ENCODE peak calls at places on chromosome 7, in five cellular contexts. One of them, this sample, is unnamed.

GRCh38 chr7:81014266-81014665 is 95.4 kb upstream of the SEMA3C start:
- DNase-seq in neuronal stem cell: no peak
- DNase-seq in H9: no peak
- DNase-seq in mesendoderm: no peak
- DNase-seq in IMR-90: peak
- DNase-seq in this sample: no peak

GRCh38 chr7:133303931-133304330 is 51.1 kb downstream of the EXOC4 start:
- DNase-seq in H9: no peak
- DNase-seq in IMR-90: no peak
- DNase-seq in neuronal stem cell: no peak
- DNase-seq in mesendoderm: no peak
- DNase-seq in this sample: no peak

GRCh38 chr7:158165711-158166110 is 421.9 kb downstream of the PTPRN2 start:
- DNase-seq in IMR-90: no peak
- DNase-seq in neuronal stem cell: no peak
- DNase-seq in H9: no peak
- DNase-seq in mesendoderm: no peak
- DNase-seq in this sample: no peak

GRCh38 chr7:577971-578370 is 58.3 kb upstream of the PDGFA start:
- DNase-seq in mesendoderm: peak
- DNase-seq in neuronal stem cell: no peak
- DNase-seq in IMR-90: no peak
- DNase-seq in H9: no peak
- DNase-seq in this sample: no peak

GRCh38 chr7:45447296-45447695 is 126.9 kb upstream of the ADCY1 start:
- DNase-seq in mesendoderm: no peak
- DNase-seq in H9: no peak
- DNase-seq in IMR-90: no peak
- DNase-seq in neuronal stem cell: no peak
- DNase-seq in this sample: no peak

GRCh38 chr7:20268832-20269231 is 51.6 kb upstream of the MACC1 start:
- DNase-seq in neuronal stem cell: no peak
- DNase-seq in mesendoderm: no peak
- DNase-seq in H9: no peak
- DNase-seq in IMR-90: peak
- DNase-seq in this sample: peak

GRCh38 chr7:66092654-66093053 is 17.0 kb downstream of the ASL start:
- DNase-seq in H9: no peak
- DNase-seq in IMR-90: no peak
- DNase-seq in neuronal stem cell: no peak
- DNase-seq in mesendoderm: no peak
- DNase-seq in this sample: no peak

GRCh38 chr7:116630932-116631449 is 41.0 kb upstream of the MET start:
- DNase-seq in H9: peak
- DNase-seq in mesendoderm: peak
- DNase-seq in neuronal stem cell: no peak
- DNase-seq in IMR-90: peak
- DNase-seq in this sample: peak

GRCh38 chr7:155993420-155994252 is 181.4 kb upstream of the SHH start:
- DNase-seq in IMR-90: no peak
- DNase-seq in H9: peak
- DNase-seq in neuronal stem cell: no peak
- DNase-seq in mesendoderm: no peak
- DNase-seq in this sample: no peak

GRCh38 chr7:7861211-7861633 is 107.4 kb upstream of the GLCCI1 start:
- DNase-seq in IMR-90: peak
- DNase-seq in H9: no peak
- DNase-seq in neuronal stem cell: no peak
- DNase-seq in mesendoderm: no peak
- DNase-seq in this sample: peak

GRCh38 chr7:3240826-3241430 is 60.1 kb upstream of the SDK1 start:
- DNase-seq in IMR-90: no peak
- DNase-seq in H9: no peak
- DNase-seq in neuronal stem cell: no peak
- DNase-seq in mesendoderm: no peak
- DNase-seq in this sample: no peak

GRCh38 chr7:47846117-47846836 is 102.0 kb downstream of the PKD1L1 start:
- DNase-seq in H9: no peak
- DNase-seq in mesendoderm: no peak
- DNase-seq in neuronal stem cell: no peak
- DNase-seq in IMR-90: peak
- DNase-seq in this sample: peak

GRCh38 chr7:309586-310228 is 19.7 kb downstream of the FOXL3 start:
- DNase-seq in mesendoderm: no peak
- DNase-seq in IMR-90: no peak
- DNase-seq in neuronal stem cell: no peak
- DNase-seq in H9: no peak
- DNase-seq in this sample: no peak

GRCh38 chr7:70894799-70895198 is 237.1 kb upstream of the GALNT17 start:
- DNase-seq in mesendoderm: no peak
- DNase-seq in neuronal stem cell: no peak
- DNase-seq in IMR-90: no peak
- DNase-seq in H9: peak
- DNase-seq in this sample: no peak

GRCh38 chr7:50826371-50827172 is 43.9 kb upstream of the GRB10 start:
- DNase-seq in IMR-90: peak
- DNase-seq in neuronal stem cell: no peak
- DNase-seq in H9: no peak
- DNase-seq in mesendoderm: peak
- DNase-seq in this sample: peak

GRCh38 chr7:114369294-114369693 is 45.3 kb upstream of the FOXP2 start:
- DNase-seq in neuronal stem cell: no peak
- DNase-seq in H9: no peak
- DNase-seq in IMR-90: no peak
- DNase-seq in mesendoderm: no peak
- DNase-seq in this sample: no peak

DNA sequence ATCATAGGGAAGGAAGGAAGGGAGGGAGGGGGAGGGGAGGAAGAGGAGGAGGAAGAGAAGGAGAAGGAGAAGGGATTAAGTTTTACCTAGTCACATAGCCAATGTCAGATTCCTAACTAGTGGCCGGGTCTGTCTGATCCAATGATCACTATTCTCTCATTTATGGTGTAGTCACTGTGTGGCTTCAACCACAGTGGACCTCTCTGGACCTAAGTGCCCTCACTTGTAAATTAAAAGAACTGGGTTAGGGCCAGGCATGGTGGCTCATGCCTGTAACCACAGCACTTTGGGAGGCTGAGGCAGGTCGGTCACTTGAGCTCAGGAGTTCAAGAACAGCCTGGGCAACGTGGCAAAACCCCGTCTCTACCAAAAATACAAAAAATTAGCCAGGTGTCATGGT is 6.6 kb upstream of the SERPINE1 start:
- DNase-seq in neuronal stem cell: no peak
- DNase-seq in H9: no peak
- DNase-seq in mesendoderm: no peak
- DNase-seq in IMR-90: no peak
- DNase-seq in this sample: no peak
- H2BK5ac ChIP-seq in neuronal stem cell: no peak
- H2BK5ac ChIP-seq in H9: no peak
- H2BK5ac ChIP-seq in mesendoderm: no peak
- H2BK5ac ChIP-seq in IMR-90: peak
- H2BK5ac ChIP-seq in this sample: no peak

GRCh38 chr7:28956608-28957063 is 1.5 kb downstream of the TRIL start:
- DNase-seq in mesendoderm: peak
- DNase-seq in neuronal stem cell: peak
- DNase-seq in IMR-90: peak
- DNase-seq in H9: peak
- DNase-seq in this sample: peak
- H2BK5ac ChIP-seq in mesendoderm: no peak
- H2BK5ac ChIP-seq in neuronal stem cell: peak
- H2BK5ac ChIP-seq in IMR-90: no peak
- H2BK5ac ChIP-seq in H9: no peak
- H2BK5ac ChIP-seq in this sample: no peak

GRCh38 chr7:134710854-134711624 is 64.4 kb downstream of the BPGM start:
- DNase-seq in mesendoderm: peak
- DNase-seq in IMR-90: peak
- DNase-seq in H9: no peak
- DNase-seq in neuronal stem cell: no peak
- DNase-seq in this sample: peak
- H2BK5ac ChIP-seq in mesendoderm: no peak
- H2BK5ac ChIP-seq in IMR-90: peak
- H2BK5ac ChIP-seq in H9: no peak
- H2BK5ac ChIP-seq in neuronal stem cell: no peak
- H2BK5ac ChIP-seq in this sample: no peak

GRCh38 chr7:157010588-157011332 is at the start of gene MNX1:
- DNase-seq in H9: peak
- DNase-seq in mesendoderm: peak
- DNase-seq in IMR-90: no peak
- DNase-seq in neuronal stem cell: peak
- DNase-seq in this sample: no peak
- H2BK5ac ChIP-seq in H9: no peak
- H2BK5ac ChIP-seq in mesendoderm: no peak
- H2BK5ac ChIP-seq in IMR-90: no peak
- H2BK5ac ChIP-seq in neuronal stem cell: peak
- H2BK5ac ChIP-seq in this sample: no peak

DNA sequence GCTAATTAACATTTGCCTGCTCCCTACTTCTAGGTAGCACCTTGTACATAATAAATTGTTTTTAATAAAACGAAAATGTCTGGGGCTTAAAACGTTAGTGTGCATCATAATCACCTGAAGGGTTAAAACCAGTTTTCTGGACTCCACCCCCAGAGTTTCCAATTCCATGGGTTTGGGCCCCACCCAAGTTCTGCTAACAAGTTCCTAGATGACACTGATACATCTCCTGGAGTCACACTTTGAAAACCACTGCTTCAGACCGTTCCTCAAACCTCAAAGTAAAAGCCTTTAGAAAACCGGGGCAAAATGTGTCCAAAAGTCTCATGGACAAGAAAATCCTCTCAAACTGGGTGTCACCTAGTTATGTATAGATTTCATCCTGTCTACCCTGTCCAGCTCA is 9.3 kb downstream of the OSBPL3 start:
- DNase-seq in H9: no peak
- DNase-seq in IMR-90: no peak
- DNase-seq in mesendoderm: no peak
- DNase-seq in neuronal stem cell: no peak
- DNase-seq in this sample: no peak
- H2BK5ac ChIP-seq in H9: no peak
- H2BK5ac ChIP-seq in IMR-90: peak
- H2BK5ac ChIP-seq in mesendoderm: peak
- H2BK5ac ChIP-seq in neuronal stem cell: no peak
- H2BK5ac ChIP-seq in this sample: peak

DNA sequence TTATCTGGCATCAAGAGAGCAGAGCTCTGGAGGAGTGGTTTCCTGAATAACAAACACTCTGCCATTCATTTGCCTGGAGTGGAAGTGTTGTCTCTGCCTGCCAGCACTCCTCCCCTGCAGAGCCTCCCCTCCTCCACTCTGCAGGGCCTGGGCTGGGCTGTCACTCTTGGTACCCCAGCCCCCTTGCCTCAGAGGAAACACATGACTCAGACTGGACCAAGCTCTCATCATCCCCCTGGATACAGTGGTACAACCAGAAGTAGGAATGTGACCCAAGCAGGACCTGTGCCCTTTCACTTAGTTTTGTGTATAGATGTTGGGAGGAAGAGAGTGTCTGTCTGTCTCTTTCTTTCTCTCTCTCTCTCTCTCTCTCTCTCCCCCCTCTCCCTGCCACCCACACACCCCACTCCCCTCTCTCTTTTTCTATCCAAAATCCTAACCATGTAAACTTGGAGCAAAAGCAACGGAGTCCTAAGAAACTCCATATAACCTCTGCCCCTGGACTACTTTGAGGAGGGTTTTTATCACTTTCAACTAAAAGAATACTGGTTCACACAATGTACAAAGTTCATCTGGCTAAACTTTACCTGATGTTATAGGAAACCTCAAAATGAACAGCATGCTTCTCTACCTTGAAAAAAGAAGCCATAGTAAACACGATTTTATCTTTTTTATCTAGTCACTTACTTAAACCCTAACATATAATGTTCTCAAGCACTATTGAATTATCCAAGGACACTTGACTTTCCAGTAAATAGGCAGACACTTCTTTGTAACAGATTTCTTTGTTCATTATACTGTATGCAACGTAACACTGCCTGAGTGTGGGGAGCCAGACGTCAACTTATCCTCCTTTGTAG is 43.8 kb downstream of the DOCK4 start:
- DNase-seq in H9: peak
- DNase-seq in IMR-90: peak
- DNase-seq in mesendoderm: peak
- DNase-seq in neuronal stem cell: peak
- DNase-seq in this sample: peak
- H2BK5ac ChIP-seq in H9: no peak
- H2BK5ac ChIP-seq in IMR-90: no peak
- H2BK5ac ChIP-seq in mesendoderm: no peak
- H2BK5ac ChIP-seq in neuronal stem cell: no peak
- H2BK5ac ChIP-seq in this sample: no peak

DNA sequence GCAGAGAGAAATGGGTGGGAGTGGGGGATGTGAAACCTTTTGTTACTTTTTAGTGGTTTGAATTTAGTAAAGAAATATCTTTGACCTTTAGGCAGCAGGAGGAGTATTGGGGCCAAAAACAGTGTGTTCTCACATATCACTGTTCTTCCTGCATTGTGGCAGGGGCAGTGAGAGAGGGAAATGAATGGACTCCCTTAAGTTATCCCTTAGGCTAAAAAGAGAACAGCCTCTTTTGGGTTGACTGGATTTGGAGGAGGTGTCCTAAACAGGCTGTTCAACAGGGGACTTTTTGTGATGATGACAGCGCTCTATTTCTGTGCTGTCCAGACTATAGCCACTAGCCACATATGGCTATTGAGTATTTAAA is 22.3 kb downstream of the ZNF775 start:
- DNase-seq in mesendoderm: no peak
- DNase-seq in neuronal stem cell: no peak
- DNase-seq in IMR-90: no peak
- DNase-seq in H9: no peak
- DNase-seq in this sample: no peak
- H2BK5ac ChIP-seq in mesendoderm: no peak
- H2BK5ac ChIP-seq in neuronal stem cell: no peak
- H2BK5ac ChIP-seq in IMR-90: no peak
- H2BK5ac ChIP-seq in H9: no peak
- H2BK5ac ChIP-seq in this sample: no peak

DNA sequence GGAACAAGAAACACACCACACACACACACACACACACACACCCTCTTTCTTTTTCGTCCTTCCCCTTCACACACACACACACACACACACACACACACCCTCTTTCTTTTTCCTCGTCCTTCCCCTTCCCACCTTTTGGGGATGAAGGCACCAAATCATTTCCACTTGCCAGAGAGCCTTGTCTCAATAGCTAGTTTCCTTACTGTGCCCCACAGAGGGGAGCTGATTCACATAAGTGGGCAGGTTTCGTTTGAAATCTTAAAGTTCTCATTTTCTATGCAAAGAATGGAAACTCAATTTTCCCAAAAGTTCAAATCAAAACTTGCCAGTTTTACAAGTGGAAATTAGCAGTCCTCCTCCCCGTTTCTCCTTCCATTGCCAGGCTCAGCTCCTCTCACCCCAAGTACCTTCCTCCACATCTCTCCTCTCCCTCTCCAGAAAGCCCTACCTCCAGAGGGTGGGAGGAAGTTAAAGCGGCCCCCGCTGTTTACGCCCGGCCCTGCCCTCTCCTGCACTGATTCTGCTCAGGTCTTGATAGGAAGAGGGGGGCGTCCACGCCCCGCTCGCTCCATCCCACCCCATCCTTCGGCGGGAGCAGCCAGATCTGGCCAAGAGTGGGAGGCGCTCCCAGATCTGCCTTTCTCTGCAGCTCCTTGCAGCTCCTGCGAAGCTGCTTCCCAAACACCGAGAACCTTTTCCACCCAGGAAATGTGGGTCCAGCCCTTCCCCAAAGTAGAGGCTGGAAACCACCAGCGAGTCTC is 1.3 kb downstream of the CTTNBP2 start:
- DNase-seq in neuronal stem cell: peak
- DNase-seq in mesendoderm: peak
- DNase-seq in IMR-90: no peak
- DNase-seq in H9: peak
- DNase-seq in this sample: peak
- H2BK5ac ChIP-seq in neuronal stem cell: no peak
- H2BK5ac ChIP-seq in mesendoderm: no peak
- H2BK5ac ChIP-seq in IMR-90: peak
- H2BK5ac ChIP-seq in H9: no peak
- H2BK5ac ChIP-seq in this sample: no peak